ENCODE peak calls at places on chromosomes 13 and 19, in ten cellular contexts. One of them, this sample, is unnamed.
A peak's percentile ranks its signal among the peaks of the same experiment; 100 is the strongest.

GRCh38 chr13:25727250-25727649 is 324.6 kb downstream of the SHISA2 start:
- DNase-seq in cardiac muscle cell: no peak
- DNase-seq in GM04504: no peak
- DNase-seq in NCI-H1105 treated with DMSO at 0.1 percent for 48 hours: no peak
- DNase-seq in foreskin keratinocyte: no peak
- DNase-seq in C1 segment of cervical spinal cord: no peak
- DNase-seq in anterior cingulate cortex: no peak
- DNase-seq in endodermal cell: no peak
- DNase-seq in NCI-H1092: peak; percentile 90
- DNase-seq in HS-5: no peak
- DNase-seq in this sample: no peak

GRCh38 chr19:16836115-16836905 is 7.1 kb downstream of the SIN3B start:
- DNase-seq in cardiac muscle cell: peak; percentile 18
- DNase-seq in GM04504: no peak
- DNase-seq in NCI-H1105 treated with DMSO at 0.1 percent for 48 hours: no peak
- DNase-seq in foreskin keratinocyte: peak; percentile 62
- DNase-seq in C1 segment of cervical spinal cord: no peak
- DNase-seq in anterior cingulate cortex: no peak
- DNase-seq in endodermal cell: peak; percentile 64
- DNase-seq in NCI-H1092: no peak
- DNase-seq in HS-5: no peak
- DNase-seq in this sample: no peak

GRCh38 chr13:40813662-40814454 is 24.4 kb downstream of the SLC25A15 start:
- DNase-seq in cardiac muscle cell: peak; percentile 43
- DNase-seq in GM04504: no peak
- DNase-seq in NCI-H1105 treated with DMSO at 0.1 percent for 48 hours: peak; percentile 1
- DNase-seq in foreskin keratinocyte: no peak
- DNase-seq in C1 segment of cervical spinal cord: no peak
- DNase-seq in anterior cingulate cortex: no peak
- DNase-seq in endodermal cell: peak; percentile 68
- DNase-seq in NCI-H1092: no peak
- DNase-seq in HS-5: no peak
- DNase-seq in this sample: peak; percentile 46

GRCh38 chr19:19528721-19529490 is at the start of gene YJEFN3:
- DNase-seq in cardiac muscle cell: peak; percentile 58
- DNase-seq in GM04504: no peak
- DNase-seq in NCI-H1105 treated with DMSO at 0.1 percent for 48 hours: peak; percentile 82
- DNase-seq in foreskin keratinocyte: no peak
- DNase-seq in C1 segment of cervical spinal cord: peak; percentile 28
- DNase-seq in anterior cingulate cortex: peak; percentile 57
- DNase-seq in endodermal cell: peak; percentile 93
- DNase-seq in NCI-H1092: no peak
- DNase-seq in HS-5: no peak
- DNase-seq in this sample: no peak

GRCh38 chr19:8456064-8456463 is 11.3 kb downstream of the HNRNPM start:
- DNase-seq in cardiac muscle cell: no peak
- DNase-seq in GM04504: no peak
- DNase-seq in NCI-H1105 treated with DMSO at 0.1 percent for 48 hours: no peak
- DNase-seq in foreskin keratinocyte: no peak
- DNase-seq in C1 segment of cervical spinal cord: no peak
- DNase-seq in anterior cingulate cortex: no peak
- DNase-seq in endodermal cell: peak; percentile 84
- DNase-seq in NCI-H1092: no peak
- DNase-seq in HS-5: no peak
- DNase-seq in this sample: peak; percentile 37

GRCh38 chr19:10690351-10690781 is 10.9 kb upstream of the QTRT1 start:
- DNase-seq in cardiac muscle cell: peak; percentile 79
- DNase-seq in GM04504: peak; percentile 36
- DNase-seq in NCI-H1105 treated with DMSO at 0.1 percent for 48 hours: no peak
- DNase-seq in foreskin keratinocyte: no peak
- DNase-seq in C1 segment of cervical spinal cord: no peak
- DNase-seq in anterior cingulate cortex: no peak
- DNase-seq in endodermal cell: no peak
- DNase-seq in NCI-H1092: no peak
- DNase-seq in HS-5: no peak
- DNase-seq in this sample: no peak

GRCh38 chr19:42353341-42354015 is 28.0 kb downstream of the MEGF8 start:
- DNase-seq in cardiac muscle cell: no peak
- DNase-seq in GM04504: no peak
- DNase-seq in NCI-H1105 treated with DMSO at 0.1 percent for 48 hours: no peak
- DNase-seq in foreskin keratinocyte: no peak
- DNase-seq in C1 segment of cervical spinal cord: no peak
- DNase-seq in anterior cingulate cortex: no peak
- DNase-seq in endodermal cell: no peak
- DNase-seq in NCI-H1092: no peak
- DNase-seq in HS-5: no peak
- DNase-seq in this sample: no peak

GRCh38 chr13:33676700-33677048 is 141.3 kb upstream of the RFC3 start:
- DNase-seq in cardiac muscle cell: peak; percentile 76
- DNase-seq in GM04504: peak; percentile 9
- DNase-seq in NCI-H1105 treated with DMSO at 0.1 percent for 48 hours: no peak
- DNase-seq in foreskin keratinocyte: no peak
- DNase-seq in C1 segment of cervical spinal cord: peak; percentile 38
- DNase-seq in anterior cingulate cortex: no peak
- DNase-seq in endodermal cell: no peak
- DNase-seq in NCI-H1092: peak; percentile 71
- DNase-seq in HS-5: no peak
- DNase-seq in this sample: peak; percentile 41

GRCh38 chr13:68047889-68048288 is 817.8 kb upstream of the PCDH9 start:
- DNase-seq in cardiac muscle cell: no peak
- DNase-seq in GM04504: no peak
- DNase-seq in NCI-H1105 treated with DMSO at 0.1 percent for 48 hours: no peak
- DNase-seq in foreskin keratinocyte: no peak
- DNase-seq in C1 segment of cervical spinal cord: no peak
- DNase-seq in anterior cingulate cortex: no peak
- DNase-seq in endodermal cell: no peak
- DNase-seq in NCI-H1092: no peak
- DNase-seq in HS-5: no peak
- DNase-seq in this sample: no peak

GRCh38 chr13:45168555-45168930 is 32.3 kb downstream of the KCTD4 start:
- DNase-seq in cardiac muscle cell: no peak
- DNase-seq in GM04504: no peak
- DNase-seq in NCI-H1105 treated with DMSO at 0.1 percent for 48 hours: no peak
- DNase-seq in foreskin keratinocyte: no peak
- DNase-seq in C1 segment of cervical spinal cord: no peak
- DNase-seq in anterior cingulate cortex: no peak
- DNase-seq in endodermal cell: no peak
- DNase-seq in NCI-H1092: no peak
- DNase-seq in HS-5: no peak
- DNase-seq in this sample: no peak

GRCh38 chr13:74168263-74168675 is 34.1 kb upstream of the KLF12 start:
- DNase-seq in cardiac muscle cell: no peak
- DNase-seq in GM04504: no peak
- DNase-seq in NCI-H1105 treated with DMSO at 0.1 percent for 48 hours: no peak
- DNase-seq in foreskin keratinocyte: no peak
- DNase-seq in C1 segment of cervical spinal cord: no peak
- DNase-seq in anterior cingulate cortex: no peak
- DNase-seq in endodermal cell: no peak
- DNase-seq in NCI-H1092: no peak
- DNase-seq in HS-5: no peak
- DNase-seq in this sample: no peak

GRCh38 chr19:18225355-18225701 is 910 bp downstream of the PDE4C start:
- DNase-seq in cardiac muscle cell: no peak
- DNase-seq in GM04504: no peak
- DNase-seq in NCI-H1105 treated with DMSO at 0.1 percent for 48 hours: no peak
- DNase-seq in foreskin keratinocyte: no peak
- DNase-seq in C1 segment of cervical spinal cord: no peak
- DNase-seq in anterior cingulate cortex: no peak
- DNase-seq in endodermal cell: no peak
- DNase-seq in NCI-H1092: no peak
- DNase-seq in HS-5: no peak
- DNase-seq in this sample: no peak